ENCODE peak calls at places on chromosomes 3 and 15, in five cellular contexts. One of them, this sample, is unnamed.
A peak's percentile ranks its signal among the peaks of the same experiment; 100 is the strongest.

GRCh38 chr3:161142486-161142885 is 37.3 kb upstream of the B3GALNT1 start:
- DNase-seq in IMR-90: no peak
- DNase-seq in heart left ventricle: no peak
- DNase-seq in naive thymus-derived CD4-positive, alpha-beta T cell: no peak
- DNase-seq in Panc1: no peak
- DNase-seq in this sample: no peak

GRCh38 chr3:194543550-194543949 is 56.7 kb upstream of the ATP13A3 start:
- DNase-seq in IMR-90: no peak
- DNase-seq in heart left ventricle: no peak
- DNase-seq in naive thymus-derived CD4-positive, alpha-beta T cell: no peak
- DNase-seq in Panc1: no peak
- DNase-seq in this sample: no peak

GRCh38 chr15:96254168-96254567 is 76.3 kb upstream of the NR2F2 start:
- DNase-seq in IMR-90: no peak
- DNase-seq in heart left ventricle: no peak
- DNase-seq in naive thymus-derived CD4-positive, alpha-beta T cell: no peak
- DNase-seq in Panc1: no peak
- DNase-seq in this sample: no peak

GRCh38 chr15:34213690-34214089 is 3.8 kb upstream of the KATNBL1 start:
- DNase-seq in IMR-90: no peak
- DNase-seq in heart left ventricle: no peak
- DNase-seq in naive thymus-derived CD4-positive, alpha-beta T cell: no peak
- DNase-seq in Panc1: no peak
- DNase-seq in this sample: no peak

GRCh38 chr15:28935316-28935715 is 49.5 kb downstream of the APBA2 start:
- DNase-seq in IMR-90: no peak
- DNase-seq in heart left ventricle: no peak
- DNase-seq in naive thymus-derived CD4-positive, alpha-beta T cell: peak; percentile 29
- DNase-seq in Panc1: no peak
- DNase-seq in this sample: peak; percentile 72

GRCh38 chr3:193573403-193573802 is 18.7 kb upstream of the ATP13A4 start:
- DNase-seq in IMR-90: no peak
- DNase-seq in heart left ventricle: no peak
- DNase-seq in naive thymus-derived CD4-positive, alpha-beta T cell: no peak
- DNase-seq in Panc1: no peak
- DNase-seq in this sample: no peak

GRCh38 chr3:29072626-29073025 is 208.2 kb upstream of the RBMS3 start:
- DNase-seq in IMR-90: peak; percentile 61
- DNase-seq in heart left ventricle: no peak
- DNase-seq in naive thymus-derived CD4-positive, alpha-beta T cell: no peak
- DNase-seq in Panc1: no peak
- DNase-seq in this sample: no peak

GRCh38 chr15:59522988-59523461 is 85.0 kb downstream of the FAM81A start:
- DNase-seq in IMR-90: no peak
- DNase-seq in heart left ventricle: no peak
- DNase-seq in naive thymus-derived CD4-positive, alpha-beta T cell: peak; percentile 81
- DNase-seq in Panc1: no peak
- DNase-seq in this sample: peak; percentile 41

GRCh38 chr3:47813551-47814177 is 10.7 kb downstream of the DHX30 start:
- DNase-seq in IMR-90: no peak
- DNase-seq in heart left ventricle: no peak
- DNase-seq in naive thymus-derived CD4-positive, alpha-beta T cell: no peak
- DNase-seq in Panc1: no peak
- DNase-seq in this sample: no peak

GRCh38 chr15:91113036-91113435 is 13.0 kb downstream of the SV2B start:
- DNase-seq in IMR-90: no peak
- DNase-seq in heart left ventricle: no peak
- DNase-seq in naive thymus-derived CD4-positive, alpha-beta T cell: no peak
- DNase-seq in Panc1: no peak
- DNase-seq in this sample: no peak

GRCh38 chr3:39378092-39378491 is 5.1 kb upstream of the SLC25A38 start:
- DNase-seq in IMR-90: peak; percentile 18
- DNase-seq in heart left ventricle: no peak
- DNase-seq in naive thymus-derived CD4-positive, alpha-beta T cell: peak; percentile 32
- DNase-seq in Panc1: no peak
- DNase-seq in this sample: peak; percentile 68

GRCh38 chr3:138332472-138333073 is 2.9 kb upstream of the NME9 start:
- DNase-seq in IMR-90: peak; percentile 57
- DNase-seq in heart left ventricle: no peak
- DNase-seq in naive thymus-derived CD4-positive, alpha-beta T cell: no peak
- DNase-seq in Panc1: peak; percentile 33
- DNase-seq in this sample: no peak

GRCh38 chr3:117393119-117393518 is 683.5 kb downstream of the TUSC7 start:
- DNase-seq in IMR-90: peak; percentile 85
- DNase-seq in heart left ventricle: no peak
- DNase-seq in naive thymus-derived CD4-positive, alpha-beta T cell: no peak
- DNase-seq in Panc1: no peak
- DNase-seq in this sample: no peak

GRCh38 chr15:89299896-89300295 is 34.7 kb downstream of the POLG start:
- DNase-seq in IMR-90: peak; percentile 64
- DNase-seq in heart left ventricle: no peak
- DNase-seq in naive thymus-derived CD4-positive, alpha-beta T cell: no peak
- DNase-seq in Panc1: no peak
- DNase-seq in this sample: no peak

GRCh38 chr15:41474436-41474835 is 19.2 kb upstream of the ITPKA start:
- DNase-seq in IMR-90: no peak
- DNase-seq in heart left ventricle: no peak
- DNase-seq in naive thymus-derived CD4-positive, alpha-beta T cell: no peak
- DNase-seq in Panc1: no peak
- DNase-seq in this sample: no peak

GRCh38 chr15:66877558-66878285 is 175.7 kb downstream of the SMAD6 start:
- DNase-seq in IMR-90: no peak
- DNase-seq in heart left ventricle: peak; percentile 67
- DNase-seq in naive thymus-derived CD4-positive, alpha-beta T cell: no peak
- DNase-seq in Panc1: no peak
- DNase-seq in this sample: no peak

GRCh38 chr3:117661636-117662095 is 952.1 kb downstream of the TUSC7 start:
- DNase-seq in IMR-90: peak; percentile 76
- DNase-seq in heart left ventricle: no peak
- DNase-seq in naive thymus-derived CD4-positive, alpha-beta T cell: no peak
- DNase-seq in Panc1: no peak
- DNase-seq in this sample: no peak

GRCh38 chr15:66891776-66892175 is 173.6 kb upstream of the SMAD3 start:
- DNase-seq in IMR-90: no peak
- DNase-seq in heart left ventricle: no peak
- DNase-seq in naive thymus-derived CD4-positive, alpha-beta T cell: no peak
- DNase-seq in Panc1: no peak
- DNase-seq in this sample: no peak

GRCh38 chr3:79245295-79246138 is 522.3 kb downstream of the ROBO1 start:
- DNase-seq in IMR-90: no peak
- DNase-seq in heart left ventricle: no peak
- DNase-seq in naive thymus-derived CD4-positive, alpha-beta T cell: no peak
- DNase-seq in Panc1: no peak
- DNase-seq in this sample: no peak

GRCh38 chr3:8993331-8993730 is 30.1 kb upstream of the RAD18 start:
- DNase-seq in IMR-90: no peak
- DNase-seq in heart left ventricle: no peak
- DNase-seq in naive thymus-derived CD4-positive, alpha-beta T cell: no peak
- DNase-seq in Panc1: no peak
- DNase-seq in this sample: no peak

GRCh38 chr3:65177879-65178484 is 490.2 kb upstream of the ADAMTS9 start:
- DNase-seq in IMR-90: no peak
- DNase-seq in heart left ventricle: no peak
- DNase-seq in naive thymus-derived CD4-positive, alpha-beta T cell: no peak
- DNase-seq in Panc1: no peak
- DNase-seq in this sample: no peak

GRCh38 chr3:106534206-106534605 is 665.4 kb upstream of the CBLB start:
- DNase-seq in IMR-90: peak; percentile 35
- DNase-seq in heart left ventricle: no peak
- DNase-seq in naive thymus-derived CD4-positive, alpha-beta T cell: no peak
- DNase-seq in Panc1: no peak
- DNase-seq in this sample: peak; percentile 19

GRCh38 chr15:37001436-37001835 is 98.9 kb downstream of the MEIS2 start:
- DNase-seq in IMR-90: no peak
- DNase-seq in heart left ventricle: no peak
- DNase-seq in naive thymus-derived CD4-positive, alpha-beta T cell: no peak
- DNase-seq in Panc1: no peak
- DNase-seq in this sample: no peak

GRCh38 chr15:64855206-64856000 is 13.7 kb downstream of the PLEKHO2 start:
- DNase-seq in IMR-90: peak; percentile 65
- DNase-seq in heart left ventricle: no peak
- DNase-seq in naive thymus-derived CD4-positive, alpha-beta T cell: no peak
- DNase-seq in Panc1: no peak
- DNase-seq in this sample: no peak

GRCh38 chr15:95930659-95931375 is 399.7 kb upstream of the NR2F2 start:
- DNase-seq in IMR-90: no peak
- DNase-seq in heart left ventricle: no peak
- DNase-seq in naive thymus-derived CD4-positive, alpha-beta T cell: no peak
- DNase-seq in Panc1: no peak
- DNase-seq in this sample: no peak

GRCh38 chr15:68789041-68789920 is 31.4 kb downstream of the ANP32A start:
- DNase-seq in IMR-90: no peak
- DNase-seq in heart left ventricle: no peak
- DNase-seq in naive thymus-derived CD4-positive, alpha-beta T cell: no peak
- DNase-seq in Panc1: no peak
- DNase-seq in this sample: no peak

GRCh38 chr3:62325896-62326295 is 47.5 kb downstream of the FEZF2 start:
- DNase-seq in IMR-90: no peak
- DNase-seq in heart left ventricle: no peak
- DNase-seq in naive thymus-derived CD4-positive, alpha-beta T cell: no peak
- DNase-seq in Panc1: peak; percentile 32
- DNase-seq in this sample: no peak

GRCh38 chr3:186825294-186825821 is 17.2 kb upstream of the ADIPOQ start:
- DNase-seq in IMR-90: peak; percentile 77
- DNase-seq in heart left ventricle: no peak
- DNase-seq in naive thymus-derived CD4-positive, alpha-beta T cell: no peak
- DNase-seq in Panc1: no peak
- DNase-seq in this sample: no peak

GRCh38 chr3:129282727-129283327 is 4.2 kb downstream of the HMCES start:
- DNase-seq in IMR-90: peak; percentile 47
- DNase-seq in heart left ventricle: no peak
- DNase-seq in naive thymus-derived CD4-positive, alpha-beta T cell: no peak
- DNase-seq in Panc1: no peak
- DNase-seq in this sample: no peak

GRCh38 chr3:187963003-187963676 is 190.8 kb upstream of the LPP start:
- DNase-seq in IMR-90: no peak
- DNase-seq in heart left ventricle: no peak
- DNase-seq in naive thymus-derived CD4-positive, alpha-beta T cell: no peak
- DNase-seq in Panc1: no peak
- DNase-seq in this sample: no peak

GRCh38 chr15:67917037-67917436 is 77.2 kb upstream of the RNU6-1 start:
- DNase-seq in IMR-90: no peak
- DNase-seq in heart left ventricle: peak; percentile 56
- DNase-seq in naive thymus-derived CD4-positive, alpha-beta T cell: no peak
- DNase-seq in Panc1: no peak
- DNase-seq in this sample: no peak

GRCh38 chr3:108548304-108548703 is 37.9 kb upstream of the MYH15 start:
- DNase-seq in IMR-90: peak; percentile 15
- DNase-seq in heart left ventricle: no peak
- DNase-seq in naive thymus-derived CD4-positive, alpha-beta T cell: no peak
- DNase-seq in Panc1: no peak
- DNase-seq in this sample: no peak

GRCh38 chr3:58898513-58898912 is 151.3 kb downstream of the CFAP20DC start:
- DNase-seq in IMR-90: no peak
- DNase-seq in heart left ventricle: no peak
- DNase-seq in naive thymus-derived CD4-positive, alpha-beta T cell: no peak
- DNase-seq in Panc1: no peak
- DNase-seq in this sample: no peak
- H3K9me3 ChIP-seq in IMR-90: no peaks in the 10 kb centered on the region
- H3K9me3 ChIP-seq in heart left ventricle: no peaks in the 10 kb centered on the region
- H3K9me3 ChIP-seq in naive thymus-derived CD4-positive, alpha-beta T cell: no peaks in the 10 kb centered on the region
- H3K9me3 ChIP-seq in Panc1: no peaks in the 10 kb centered on the region
- H3K9me3 ChIP-seq in this sample: no peaks in the 10 kb centered on the region

DNA sequence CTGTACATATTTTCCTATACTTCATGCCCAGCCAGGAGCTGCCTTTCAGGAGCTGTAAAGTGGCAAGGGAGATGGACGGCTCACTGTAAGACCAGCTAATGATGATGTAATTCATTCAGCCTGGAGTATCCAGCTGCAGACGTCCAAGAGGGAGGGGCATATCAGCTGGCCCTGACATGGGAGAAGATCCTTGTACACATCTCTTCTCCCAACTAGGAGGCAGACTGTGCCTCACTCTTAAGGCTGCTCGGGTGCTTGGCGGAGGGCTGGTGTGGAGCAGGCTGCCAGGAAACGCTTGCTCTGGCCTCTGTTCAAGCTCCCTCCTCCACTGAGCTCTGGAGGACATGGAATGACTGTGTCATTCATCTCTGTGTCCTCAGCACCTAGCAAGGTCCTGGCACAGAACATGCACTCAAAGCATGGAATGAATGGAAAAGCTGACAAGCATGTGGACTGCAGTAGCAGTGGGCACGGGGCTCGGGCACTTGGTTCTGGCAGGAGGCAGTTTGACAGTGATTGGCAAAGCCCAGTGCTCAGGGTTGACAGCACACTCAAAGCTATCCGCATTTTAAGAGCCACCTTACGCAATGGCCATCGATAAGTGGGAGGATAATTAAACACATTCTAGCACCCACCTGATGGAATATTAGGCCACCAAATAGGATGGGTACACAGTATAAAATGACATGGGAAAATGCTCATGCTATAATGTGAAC is 72.4 kb downstream of the TBC1D2B start:
- DNase-seq in IMR-90: peak; percentile 95
- DNase-seq in heart left ventricle: peak; percentile 82
- DNase-seq in naive thymus-derived CD4-positive, alpha-beta T cell: no peak
- DNase-seq in Panc1: no peak
- DNase-seq in this sample: no peak
- H3K4me1 ChIP-seq in IMR-90: peaks cover 18% of the 10 kb centered on the region
- H3K4me1 ChIP-seq in heart left ventricle: peaks cover 23% of the 10 kb centered on the region
- H3K4me1 ChIP-seq in naive thymus-derived CD4-positive, alpha-beta T cell: no peaks in the 10 kb centered on the region
- H3K4me1 ChIP-seq in Panc1: peaks cover 9% of the 10 kb centered on the region
- H3K4me1 ChIP-seq in this sample: no peaks in the 10 kb centered on the region

DNA sequence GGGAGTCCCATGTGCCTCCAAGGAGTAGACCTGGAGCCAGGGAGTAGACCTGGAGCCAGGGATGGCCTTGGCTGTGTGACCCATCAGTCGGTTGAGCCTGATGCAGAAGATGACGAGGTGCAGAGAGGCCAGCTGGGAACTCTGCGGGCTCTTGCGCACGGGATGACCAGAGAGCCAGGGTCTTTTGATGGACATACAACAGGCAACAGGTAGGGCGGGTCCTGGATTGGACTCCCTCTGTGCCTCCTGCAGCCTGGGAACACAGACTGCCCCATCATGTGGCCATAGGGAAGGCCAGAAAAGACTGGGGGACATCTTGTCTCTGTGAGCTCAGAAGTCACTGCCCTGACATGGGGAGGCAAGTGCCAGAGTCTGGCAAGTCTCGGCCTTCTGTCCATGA is 67.5 kb upstream of the RPL32 start:
- DNase-seq in IMR-90: no peak
- DNase-seq in heart left ventricle: no peak
- DNase-seq in naive thymus-derived CD4-positive, alpha-beta T cell: no peak
- DNase-seq in Panc1: no peak
- DNase-seq in this sample: no peak
- H3K36me3 ChIP-seq in IMR-90: peaks cover 73% of the 10 kb centered on the region
- H3K36me3 ChIP-seq in heart left ventricle: no peaks in the 10 kb centered on the region
- H3K36me3 ChIP-seq in naive thymus-derived CD4-positive, alpha-beta T cell: peaks cover 100% of the 10 kb centered on the region
- H3K36me3 ChIP-seq in Panc1: no peaks in the 10 kb centered on the region
- H3K36me3 ChIP-seq in this sample: peaks cover 77% of the 10 kb centered on the region

DNA sequence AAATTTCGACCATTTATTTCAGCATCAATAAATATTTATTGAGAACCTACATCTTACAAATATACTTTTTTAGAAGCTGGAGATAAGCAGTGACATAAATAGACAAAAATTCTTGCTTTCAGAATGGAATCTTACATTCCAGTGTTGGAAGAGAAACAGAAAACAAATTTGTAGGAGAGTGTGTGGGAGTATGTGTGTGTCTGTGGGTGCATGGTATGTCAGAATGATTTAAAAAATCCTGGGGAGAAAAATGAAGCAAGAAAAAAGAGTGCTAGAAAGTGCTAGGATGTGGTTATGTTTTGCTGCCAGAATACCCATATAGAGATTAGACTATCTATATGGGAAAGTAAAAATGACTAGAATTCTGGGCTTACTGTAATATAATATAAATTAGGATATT is 561.7 kb upstream of the SGO1 start:
- DNase-seq in IMR-90: no peak
- DNase-seq in heart left ventricle: no peak
- DNase-seq in naive thymus-derived CD4-positive, alpha-beta T cell: no peak
- DNase-seq in Panc1: no peak
- DNase-seq in this sample: no peak
- H3K9me3 ChIP-seq in IMR-90: no peaks in the 10 kb centered on the region
- H3K9me3 ChIP-seq in heart left ventricle: no peaks in the 10 kb centered on the region
- H3K9me3 ChIP-seq in naive thymus-derived CD4-positive, alpha-beta T cell: no peaks in the 10 kb centered on the region
- H3K9me3 ChIP-seq in Panc1: no peaks in the 10 kb centered on the region
- H3K9me3 ChIP-seq in this sample: peaks cover 3% of the 10 kb centered on the region

This sample was measured in CD8-positive, alpha-beta T cell.